ENCODE peak calls at places on chromosomes 4 and X, in ten cellular contexts. J is fibroblast of lung; R is A549; O is right cardiac atrium; Y is substantia nigra; T is pancreas; H is colonic mucosa; C is H9; S is SK-N-SH; P is effector memory CD4-positive, alpha-beta T cell. N is an unnamed sample.

GRCh38 chrX:136619889-136620505 is 28.0 kb upstream of the CD40LG start:
- DNase-seq in J (no peak), R (no peak), O (no peak), Y (no peak), T (no peak), H (no peak), C (no peak), S (no peak), P (no peak), N (no peak)

GRCh38 chr4:94757192-94758140 is at the start of gene BMPR1B:
- DNase-seq in J (peak), R (peak), O (peak), Y (no peak), T (peak), H (no peak), C (peak), S (peak), P (no peak), N (peak)

GRCh38 chrX:34918856-34919255 is 23.7 kb upstream of the FAM47B start:
- DNase-seq in J (peak), R (peak), O (no peak), Y (no peak), T (no peak), H (no peak), C (peak), S (peak), P (no peak), N (peak)

GRCh38 chr4:4333265-4333706 is 43.2 kb downstream of the ZBTB49 start:
- DNase-seq in J (peak), R (no peak), O (peak), Y (no peak), T (no peak), H (no peak), C (no peak), S (no peak), P (no peak), N (peak)

GRCh38 chr4:34182346-34182745 is 2062.0 kb downstream of the ARAP2 start:
- DNase-seq in J (peak), R (peak), O (no peak), Y (no peak), T (no peak), H (no peak), C (no peak), S (no peak), P (no peak), N (no peak)

GRCh38 chrX:49309401-49309981 is 6.0 kb downstream of the GAGE10 start:
- DNase-seq in J (peak), R (no peak), O (no peak), Y (no peak), T (no peak), H (peak), C (peak), S (no peak), P (no peak), N (peak)

GRCh38 chrX:48958635-48959094 is 1.3 kb upstream of the OTUD5 start:
- DNase-seq in J (peak), R (peak), O (peak), Y (no peak), T (peak), H (peak), C (no peak), S (no peak), P (no peak), N (peak)

GRCh38 chr4:6527683-6528595 is 47.0 kb upstream of the MAN2B2 start:
- DNase-seq in J (no peak), R (no peak), O (no peak), Y (no peak), T (no peak), H (no peak), C (no peak), S (no peak), P (no peak), N (no peak)

GRCh38 chr4:70508801-70509200 is 9.6 kb upstream of the AMTN start:
- DNase-seq in J (no peak), R (no peak), O (no peak), Y (no peak), T (no peak), H (no peak), C (no peak), S (no peak), P (no peak), N (no peak)

GRCh38 chr4:84681488-84682274 is 98.8 kb downstream of the CDS1 start:
- DNase-seq in J (peak), R (no peak), O (no peak), Y (peak), T (no peak), H (peak), C (no peak), S (no peak), P (no peak), N (peak)

GRCh38 chr4:103118171-103118570 is 18.5 kb upstream of the BDH2 start:
- DNase-seq in J (peak), R (no peak), O (no peak), Y (no peak), T (no peak), H (no peak), C (no peak), S (no peak), P (no peak), N (no peak)

GRCh38 chr4:33357121-33357520 is 2637.0 kb downstream of the PCDH7 start:
- DNase-seq in J (no peak), R (no peak), O (no peak), Y (no peak), T (no peak), H (no peak), C (no peak), S (no peak), P (no peak), N (no peak)

GRCh38 chr4:54318904-54319303 is 89.8 kb downstream of the PDGFRA start:
- DNase-seq in J (peak), R (peak), O (no peak), Y (no peak), T (no peak), H (no peak), C (peak), S (peak), P (no peak), N (peak)

GRCh38 chrX:56974408-56974807 is 20.9 kb downstream of the SPIN3 start:
- DNase-seq in J (no peak), R (no peak), O (no peak), Y (no peak), T (no peak), H (no peak), C (no peak), S (no peak), P (no peak), N (no peak)

GRCh38 chrX:136816970-136817369 is 36.2 kb upstream of the ARHGEF6 start:
- DNase-seq in J (peak), R (no peak), O (no peak), Y (no peak), T (no peak), H (no peak), C (no peak), S (no peak), P (no peak), N (peak)

GRCh38 chrX:15474058-15474457 is 19.1 kb downstream of the PIR start:
- DNase-seq in J (no peak), R (no peak), O (no peak), Y (no peak), T (no peak), H (no peak), C (no peak), S (no peak), P (no peak), N (no peak)

GRCh38 chrX:119147486-119147885 is 19.9 kb upstream of the KIAA1210 start:
- DNase-seq in J (no peak), R (peak), O (no peak), Y (no peak), T (no peak), H (no peak), C (no peak), S (no peak), P (no peak), N (no peak)

GRCh38 chrX:35699642-35700041 is 98.5 kb upstream of the MAGEB16 start:
- DNase-seq in J (no peak), R (no peak), O (no peak), Y (no peak), T (no peak), H (no peak), C (no peak), S (no peak), P (no peak), N (no peak)

GRCh38 chr4:132076829-132077228 is 1072.3 kb upstream of the PCDH10 start:
- DNase-seq in J (no peak), R (no peak), O (no peak), Y (no peak), T (no peak), H (no peak), C (no peak), S (no peak), P (no peak), N (no peak)

GRCh38 chr4:85741921-85742591 is 267.1 kb downstream of the ARHGAP24 start:
- DNase-seq in J (no peak), R (no peak), O (peak), Y (peak), T (peak), H (no peak), C (no peak), S (peak), P (no peak), N (no peak)

GRCh38 chr4:109735566-109736454 is 5.9 kb upstream of the PLA2G12A start:
- DNase-seq in J (no peak), R (no peak), O (no peak), Y (no peak), T (peak), H (peak), C (no peak), S (no peak), P (no peak), N (peak)

GRCh38 chrX:68043713-68044438 is 389.4 kb downstream of the OPHN1 start:
- DNase-seq in J (no peak), R (no peak), O (no peak), Y (no peak), T (no peak), H (no peak), C (no peak), S (no peak), P (no peak), N (no peak)

GRCh38 chr4:115028682-115029385 is 84.6 kb downstream of the NDST4 start:
- DNase-seq in J (no peak), R (no peak), O (no peak), Y (no peak), T (no peak), H (no peak), C (no peak), S (no peak), P (no peak), N (no peak)

GRCh38 chr4:159902648-159903047 is 799.8 kb downstream of the RAPGEF2 start:
- DNase-seq in J (no peak), R (no peak), O (no peak), Y (no peak), T (no peak), H (no peak), C (no peak), S (peak), P (no peak), N (no peak)

GRCh38 chrX:70352473-70352872 is 62.6 kb downstream of the KIF4A start:
- DNase-seq in J (no peak), R (no peak), O (no peak), Y (no peak), T (no peak), H (no peak), C (no peak), S (no peak), P (no peak), N (no peak)

GRCh38 chr4:52038109-52038912 is at the start of gene SGCB:
- DNase-seq in J (peak), R (peak), O (peak), Y (peak), T (peak), H (peak), C (peak), S (peak), P (peak), N (peak)

GRCh38 chr4:98994474-98995182 is 893 bp upstream of the METAP1 start:
- DNase-seq in J (no peak), R (peak), O (no peak), Y (no peak), T (no peak), H (no peak), C (no peak), S (no peak), P (no peak), N (peak)

GRCh38 chr4:8393593-8394038 is 46.9 kb downstream of the ACOX3 start:
- DNase-seq in J (peak), R (peak), O (peak), Y (peak), T (no peak), H (peak), C (no peak), S (peak), P (no peak), N (no peak)

GRCh38 chr4:86593726-86594558 is at the start of gene PTPN13:
- DNase-seq in J (peak), R (peak), O (peak), Y (peak), T (peak), H (peak), C (peak), S (peak), P (peak), N (peak)

GRCh38 chr4:40940317-40940720 is 190.6 kb downstream of the NSUN7 start:
- DNase-seq in J (peak), R (no peak), O (peak), Y (no peak), T (no peak), H (no peak), C (no peak), S (no peak), P (no peak), N (peak)
- H3K27ac ChIP-seq in J (no peak), R (no peak), O (peak), Y (no peak), T (no peak), H (no peak), C (no peak), S (no peak), P (no peak), N (no peak)

DNA sequence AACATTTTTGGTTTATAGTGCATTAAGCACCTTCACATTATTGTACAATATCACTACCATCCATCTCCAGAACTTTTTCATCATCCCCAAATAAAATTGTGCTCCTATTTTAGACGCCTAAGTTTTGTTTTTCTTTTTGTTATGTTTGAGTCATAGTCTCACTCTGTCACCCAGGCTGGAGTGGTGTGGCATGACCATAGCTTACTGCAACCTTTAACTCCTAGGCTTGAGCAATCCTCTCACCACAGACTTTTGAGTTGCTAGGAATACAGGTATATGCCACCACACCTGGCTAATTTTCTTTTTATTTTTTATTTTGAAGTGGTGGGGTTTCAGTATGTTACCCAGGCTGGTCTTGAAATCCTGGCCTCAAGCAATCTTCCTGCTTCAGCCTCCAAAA is 33.9 kb downstream of the PRSS12 start:
- DNase-seq in J (no peak), R (no peak), O (no peak), Y (no peak), T (no peak), H (no peak), C (no peak), S (no peak), P (no peak), N (no peak)
- H3K27ac ChIP-seq in J (no peak), R (no peak), O (no peak), Y (no peak), T (no peak), H (no peak), C (no peak), S (no peak), P (no peak), N (no peak)

DNA sequence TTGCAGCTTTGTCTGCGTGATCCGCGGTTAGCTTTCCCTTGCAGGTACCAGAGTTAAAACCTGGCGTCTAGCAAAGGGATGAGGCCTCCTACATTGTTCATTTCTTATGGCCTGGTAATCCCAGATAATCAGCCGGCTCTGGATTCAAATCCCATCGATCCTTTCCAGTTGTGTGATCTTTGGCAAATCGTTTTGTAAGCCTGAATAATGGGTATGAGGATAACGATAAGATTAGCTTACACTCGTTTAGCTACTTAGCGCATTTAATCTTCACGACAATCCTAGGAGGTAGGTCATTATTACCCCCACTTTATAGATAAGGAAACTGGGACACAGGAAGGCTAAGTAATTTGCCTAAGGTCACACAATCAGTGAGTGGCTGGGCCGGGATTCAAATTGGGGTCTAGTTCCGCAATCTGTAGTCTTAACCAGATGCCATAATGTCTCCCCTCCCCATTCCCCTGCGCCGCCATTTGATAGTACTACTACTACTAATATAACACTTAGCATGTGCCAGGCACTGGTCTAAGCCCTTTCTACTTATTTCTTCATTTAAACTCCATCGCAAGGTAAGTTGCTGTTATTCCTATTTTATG is 1.7 kb upstream of the UBA1 start:
- DNase-seq in J (no peak), R (no peak), O (no peak), Y (no peak), T (no peak), H (no peak), C (no peak), S (no peak), P (no peak), N (no peak)
- H3K27ac ChIP-seq in J (no peak), R (no peak), O (no peak), Y (no peak), T (no peak), H (no peak), C (no peak), S (no peak), P (no peak), N (no peak)

DNA sequence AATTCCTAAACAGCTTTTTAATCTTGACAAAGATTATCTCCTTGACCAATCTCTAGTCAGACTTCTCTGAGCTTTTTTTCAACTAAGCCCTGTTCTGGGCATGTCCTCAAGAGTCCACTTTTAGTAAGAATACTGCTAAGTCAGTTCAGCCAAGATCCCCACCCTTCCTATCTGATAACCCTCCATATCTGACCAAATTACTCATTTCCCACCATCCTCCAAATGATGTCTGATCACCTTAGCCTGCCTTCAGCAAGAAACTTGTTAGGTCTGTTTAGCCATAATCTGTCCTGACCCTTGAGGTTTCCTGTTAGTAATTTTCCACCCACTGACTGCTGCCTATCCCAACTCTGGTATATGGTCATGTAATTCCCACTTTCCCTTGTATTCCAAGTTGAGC is 65.2 kb downstream of the FAM13A start:
- DNase-seq in J (no peak), R (no peak), O (no peak), Y (no peak), T (no peak), H (no peak), C (no peak), S (no peak), P (no peak), N (no peak)
- H3K27ac ChIP-seq in J (no peak), R (no peak), O (no peak), Y (no peak), T (no peak), H (no peak), C (no peak), S (no peak), P (no peak), N (no peak)

N was measured in cardiac muscle cell.